ENCODE peak calls at places on chromosomes 7 and 10, in six cellular contexts. M is AG04450, A is fibroblast of lung, L is fibroblast of pulmonary artery, O is cardiac fibroblast, Z is cardiac muscle cell. X is an unnamed sample.

GRCh38 chr7:142811154-142811737 is 40.5 kb downstream of the PRSS2 start:
- DNase-seq in A (peak; percentile 58), M (peak; percentile 8), O (peak; percentile 72), Z (peak; percentile 49), L (peak; percentile 59), X (peak; percentile 48)

GRCh38 chr10:86523348-86523747 is 1.8 kb upstream of the WAPL start:
- DNase-seq in O (peak; percentile 36), M (no peak), L (peak; percentile 26), A (peak; percentile 17), Z (peak; percentile 51), X (peak; percentile 20)

GRCh38 chr10:77696584-77696983 is 59.0 kb upstream of the KCNMA1 start:
- DNase-seq in L (no peak), M (no peak), Z (no peak), A (no peak), O (no peak), X (no peak)

GRCh38 chr7:41152179-41152678 is 550.7 kb downstream of the INHBA start:
- DNase-seq in O (no peak), L (no peak), A (no peak), Z (no peak), M (no peak), X (no peak)

GRCh38 chr7:155669717-155670505 is 25.4 kb downstream of the RBM33 start:
- DNase-seq in A (peak; percentile 47), O (peak; percentile 57), M (no peak), L (peak; percentile 45), Z (no peak), X (peak; percentile 60)

GRCh38 chr10:130787821-130788220 is 523.7 kb downstream of the TCERG1L start:
- DNase-seq in Z (no peak), L (no peak), A (no peak), M (no peak), O (no peak), X (no peak)

GRCh38 chr7:114426824-114427223 is 12.2 kb downstream of the FOXP2 start:
- DNase-seq in L (peak; percentile 55), Z (peak; percentile 35), O (peak; percentile 4), A (peak; percentile 20), M (no peak), X (peak; percentile 29)

GRCh38 chr10:114239117-114239993 is at the start of gene VWA2:
- DNase-seq in O (no peak), Z (peak; percentile 70), L (no peak), M (no peak), A (no peak), X (no peak)

GRCh38 chr10:104735036-104735435 is 93.9 kb downstream of the SORCS3 start:
- DNase-seq in A (no peak), O (no peak), M (no peak), L (no peak), Z (peak; percentile 66), X (no peak)

GRCh38 chr10:43128331-43128730 is 9.9 kb upstream of the CSGALNACT2 start:
- DNase-seq in O (no peak), L (no peak), A (no peak), Z (no peak), M (no peak), X (peak; percentile 18)

GRCh38 chr10:46234026-46234425 is 52.8 kb upstream of the ANTXRL start:
- DNase-seq in A (no peak), M (no peak), Z (no peak), L (no peak), O (no peak), X (no peak)

GRCh38 chr10:124879136-124879535 is 62.8 kb upstream of the ZRANB1 start:
- DNase-seq in Z (no peak), M (no peak), A (no peak), L (no peak), O (no peak), X (no peak)

GRCh38 chr10:63752318-63752717 is 231.1 kb downstream of the REEP3 start:
- DNase-seq in M (no peak), L (no peak), Z (no peak), O (no peak), A (no peak), X (no peak)

GRCh38 chr7:149559711-149560110 is 62.1 kb upstream of the ZNF746 start:
- DNase-seq in Z (no peak), A (peak; percentile 64), L (peak; percentile 43), O (peak; percentile 58), M (no peak), X (peak; percentile 92)

GRCh38 chr7:117949232-117949631 is 76.0 kb upstream of the CTTNBP2 start:
- DNase-seq in L (no peak), O (no peak), A (peak; percentile 17), M (no peak), Z (no peak), X (no peak)

GRCh38 chr10:75417522-75417927 is 13.9 kb upstream of the LRMDA start:
- DNase-seq in L (no peak), M (no peak), A (peak; percentile 48), O (no peak), Z (no peak), X (no peak)

GRCh38 chr7:2637505-2638223 is 5.9 kb downstream of the TTYH3 start:
- DNase-seq in O (no peak), M (no peak), A (no peak), Z (no peak), L (no peak), X (no peak)

GRCh38 chr7:77538186-77538907 is 1.3 kb downstream of the PTPN12 start:
- DNase-seq in A (peak; percentile 91), L (peak; percentile 97), Z (peak; percentile 76), O (peak; percentile 96), M (peak; percentile 71), X (peak; percentile 92)

GRCh38 chr7:79982151-79982770 is 152.4 kb upstream of the GNAI1 start:
- DNase-seq in A (peak; percentile 70), Z (no peak), O (peak; percentile 70), L (peak; percentile 26), M (peak; percentile 52), X (peak; percentile 55)

GRCh38 chr7:101243786-101244384 is 996 bp downstream of the FIS1 start:
- DNase-seq in A (peak; percentile 39), L (peak; percentile 35), M (no peak), Z (no peak), O (peak; percentile 51), X (peak; percentile 43)

GRCh38 chr7:129210256-129210988 is 14.4 kb upstream of the AHCYL2 start:
- DNase-seq in M (no peak), L (peak; percentile 64), Z (peak; percentile 80), A (peak; percentile 25), O (peak; percentile 69), X (peak; percentile 48)

GRCh38 chr7:47576909-47577255 is 5.0 kb downstream of the TNS3 start:
- DNase-seq in M (no peak), Z (no peak), L (no peak), O (no peak), A (no peak), X (no peak)

GRCh38 chr7:47576031-47576908 is 5.6 kb downstream of the TNS3 start:
- DNase-seq in L (peak; percentile 55), O (no peak), A (peak; percentile 73), Z (no peak), M (no peak), X (peak; percentile 80)

GRCh38 chr7:47572939-47573757 is 8.8 kb downstream of the TNS3 start:
- DNase-seq in Z (no peak), L (no peak), O (no peak), A (no peak), M (no peak), X (no peak)

GRCh38 chr7:47573758-47574472 is 8.0 kb downstream of the TNS3 start:
- DNase-seq in L (peak; percentile 81), Z (no peak), M (no peak), O (peak; percentile 73), A (peak; percentile 94), X (peak; percentile 98)

GRCh38 chr7:47574473-47575328 is 7.2 kb downstream of the TNS3 start:
- DNase-seq in M (no peak), A (no peak), O (no peak), Z (no peak), L (no peak), X (no peak)
- H3K4me3 ChIP-seq in M (no peak overlapping the region), A (no peak overlapping the region), O (no peak overlapping the region), Z (no peak overlapping the region), L (no peak overlapping the region), X (peak overlapping the region; percentile 7)

DNA sequence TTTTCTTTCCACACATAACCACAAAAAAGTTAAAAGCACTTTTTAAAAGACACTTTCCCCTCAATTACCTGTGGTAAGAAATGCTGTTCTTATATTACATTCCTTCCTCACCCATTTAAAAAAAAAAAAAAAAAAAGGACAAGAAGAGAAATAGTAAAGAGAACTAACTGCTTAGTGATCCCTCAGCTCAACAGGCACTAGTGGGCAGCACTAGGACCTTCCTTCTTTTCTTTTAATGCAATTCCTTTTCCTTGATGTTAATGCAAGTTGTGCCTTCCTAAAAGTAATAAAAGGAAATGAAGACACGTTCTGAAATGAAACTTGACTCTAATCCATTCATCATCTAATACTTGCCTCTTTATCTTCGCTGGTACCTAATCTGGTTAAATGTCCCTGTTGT is 189.6 kb downstream of the TCF7L2 start:
- DNase-seq in L (peak; percentile 44), M (no peak), Z (no peak), O (peak; percentile 22), A (peak; percentile 27), X (peak; percentile 46)
- TF ChIP-seq CTCF in L (peak; percentile 47), M (peak; percentile 38), Z (peak; percentile 37), O (peak; percentile 27), A (peak; percentile 48), X (peak; percentile 56)

GRCh38 chr10:101123815-101124617 is 7.1 kb upstream of the TLX1 start:
- DNase-seq in Z (no peak), A (no peak), L (no peak), M (no peak), O (no peak), X (no peak)
- H3K4me3 ChIP-seq in Z (no peak overlapping the region), A (no peak overlapping the region), L (no peak overlapping the region), M (no peak overlapping the region), O (no peak overlapping the region), X (no peak overlapping the region)

DNA sequence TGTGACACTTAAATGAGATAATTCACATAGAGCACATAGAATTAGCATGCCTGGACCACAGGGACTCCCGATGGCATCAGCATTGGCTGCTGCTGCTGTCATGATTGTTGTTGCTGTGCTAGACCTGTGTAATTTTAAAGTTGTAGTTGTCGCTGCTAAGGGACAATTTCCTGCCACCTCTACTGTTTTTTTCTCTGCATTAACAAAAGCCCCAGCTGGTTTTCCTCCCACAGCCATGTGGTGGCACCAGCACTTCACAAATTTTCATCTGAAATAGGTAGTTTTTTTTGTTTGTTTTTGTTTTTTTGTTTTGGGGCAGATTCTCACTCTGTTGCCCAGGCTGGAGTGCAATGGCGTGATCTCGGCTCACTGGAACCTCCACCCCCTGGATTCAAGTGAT is 25.4 kb upstream of the PRXL2A start:
- DNase-seq in O (peak; percentile 60), Z (peak; percentile 46), A (peak; percentile 8), L (peak; percentile 68), M (no peak), X (peak; percentile 19)
- TF ChIP-seq CTCF in O (peak; percentile 54), Z (peak; percentile 70), A (peak; percentile 48), L (peak; percentile 67), M (peak; percentile 60), X (peak; percentile 73)

DNA sequence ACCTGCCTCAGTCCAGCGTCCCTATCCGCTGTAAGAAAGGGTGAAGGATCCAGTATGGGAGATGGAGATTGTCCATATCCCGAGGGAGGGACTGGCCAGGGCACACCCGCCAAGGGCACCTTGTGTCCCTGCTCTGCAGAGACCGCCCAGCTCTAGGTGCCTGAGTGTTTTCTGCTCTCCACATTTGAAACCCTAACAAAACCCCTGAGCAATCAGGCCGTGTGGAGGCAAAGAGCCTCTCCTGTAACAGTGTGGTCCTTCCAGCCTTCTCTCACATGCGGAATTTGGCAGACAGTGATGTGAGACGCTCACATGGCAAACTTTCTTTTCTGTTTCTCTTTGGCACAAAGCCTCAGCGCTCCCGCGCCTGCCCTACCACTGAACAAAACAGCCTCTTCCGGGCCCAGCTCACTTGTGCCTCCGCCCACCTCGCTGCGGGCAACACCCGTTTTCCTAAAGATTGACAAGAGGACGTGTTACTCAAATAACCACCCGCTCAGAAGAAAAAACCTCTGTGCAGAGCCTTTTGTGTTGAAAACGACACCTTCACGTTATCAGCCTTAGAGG is 514.8 kb downstream of the DNAJB6 start:
- DNase-seq in L (no peak), M (no peak), O (no peak), A (peak; percentile 27), Z (peak; percentile 17), X (no peak)
- H3K4me3 ChIP-seq in L (no peak overlapping the region), M (no peak overlapping the region), O (no peak overlapping the region), A (no peak overlapping the region), Z (no peak overlapping the region), X (no peak overlapping the region)

X was measured in AG10803.